ENCODE peak calls at places on chromosomes 3 and 15, in five cellular contexts. W is NCI-H1694 treated with DMSO at 0.1 percent for 48 hours; J is sigmoid colon; C is stimulated activated CD8-positive, alpha-beta memory T cell treated with anti-CD3 and anti-CD28 coated beads, Interleukin-15, amount 100 ng/mL, for 4 hours; H is IMR-90. A is an unnamed sample.

GRCh38 chr3:73680696-73681095 is 56.0 kb upstream of the PDZRN3 start:
- DNase-seq in C (no peak), H (no peak), W (no peak), J (no peak), A (no peak)

GRCh38 chr3:123027292-123028232 is at the start of gene SEMA5B:
- DNase-seq in C (no peak), J (no peak), H (no peak), W (peak; percentile 60), A (no peak)

GRCh38 chr15:27070816-27071215 is 99.8 kb downstream of the GABRG3 start:
- DNase-seq in C (no peak), J (no peak), H (no peak), W (no peak), A (no peak)

GRCh38 chr3:136885357-136886213 is 23.6 kb downstream of the NCK1 start:
- DNase-seq in C (no peak), J (no peak), H (no peak), W (no peak), A (no peak)

GRCh38 chr3:115062412-115062956 is 84.6 kb downstream of the ZBTB20 start:
- DNase-seq in C (no peak), J (no peak), H (peak; percentile 52), W (no peak), A (no peak)

GRCh38 chr15:56602253-56602652 is 131.1 kb downstream of the ZNF280D start:
- DNase-seq in W (no peak), C (no peak), J (no peak), H (no peak), A (no peak)

GRCh38 chr3:24305795-24306467 is 188.7 kb downstream of the THRB start:
- DNase-seq in C (no peak), J (no peak), W (no peak), H (no peak), A (peak; percentile 50)

GRCh38 chr3:27467545-27467944 is 16.6 kb downstream of the SLC4A7 start:
- DNase-seq in W (peak; percentile 32), H (peak; percentile 61), C (no peak), J (no peak), A (peak; percentile 17)

GRCh38 chr3:12328132-12328915 is 39.5 kb downstream of the PPARG start:
- DNase-seq in W (no peak), J (no peak), H (no peak), C (no peak), A (no peak)

GRCh38 chr3:63228087-63228486 is 50.0 kb upstream of the SYNPR start:
- DNase-seq in J (no peak), W (no peak), H (no peak), C (no peak), A (no peak)

GRCh38 chr3:164306042-164306441 is 772.3 kb downstream of the SI start:
- DNase-seq in C (no peak), W (no peak), J (no peak), H (no peak), A (no peak)

GRCh38 chr15:64600794-64601193 is 140.4 kb downstream of the ZNF609 start:
- DNase-seq in C (no peak), J (no peak), W (no peak), H (no peak), A (no peak)

GRCh38 chr3:50573566-50574279 is 4.4 kb downstream of the HEMK1 start:
- DNase-seq in W (no peak), H (no peak), C (peak; percentile 79), J (no peak), A (no peak)

GRCh38 chr3:57004154-57004730 is 56.2 kb upstream of the SPATA12 start:
- DNase-seq in H (no peak), W (no peak), C (no peak), J (no peak), A (no peak)

GRCh38 chr3:180679178-180680096 is at the start of gene CCDC39:
- DNase-seq in C (peak; percentile 34), H (peak; percentile 49), W (peak; percentile 38), J (peak; percentile 64), A (peak; percentile 75)

GRCh38 chr3:87436781-87437543 is 160.6 kb upstream of the POU1F1 start:
- DNase-seq in J (no peak), C (no peak), H (no peak), W (no peak), A (no peak)

GRCh38 chr3:153552887-153553604 is 391.0 kb downstream of the RAP2B start:
- DNase-seq in H (no peak), J (no peak), W (no peak), C (no peak), A (no peak)

GRCh38 chr15:37695719-37696118 is 238.7 kb upstream of the TMCO5A start:
- DNase-seq in J (no peak), H (peak; percentile 35), W (no peak), C (no peak), A (no peak)

GRCh38 chr3:182364723-182365650 is 428.3 kb upstream of the ATP11B start:
- DNase-seq in H (no peak), J (peak; percentile 69), C (no peak), W (no peak), A (peak; percentile 91)

GRCh38 chr3:135229018-135229495 is 434.0 kb downstream of the EPHB1 start:
- DNase-seq in C (no peak), H (no peak), J (no peak), W (peak; percentile 66), A (no peak)

GRCh38 chr3:13171704-13172643 is 98.7 kb upstream of the IQSEC1 start:
- DNase-seq in H (no peak), C (no peak), W (no peak), J (peak; percentile 53), A (no peak)

GRCh38 chr3:17894434-17895060 is 152.1 kb upstream of the TBC1D5 start:
- DNase-seq in H (peak; percentile 45), J (no peak), W (no peak), C (peak; percentile 5), A (no peak)

GRCh38 chr3:35665390-35666055 is 26.2 kb downstream of the ARPP21 start:
- DNase-seq in J (no peak), C (no peak), W (no peak), H (peak; percentile 1), A (no peak)

GRCh38 chr3:13193320-13194284 is 120.4 kb upstream of the IQSEC1 start:
- DNase-seq in C (no peak), J (peak; percentile 59), H (no peak), W (no peak), A (no peak)

GRCh38 chr3:139204756-139205155 is 139.1 kb upstream of the MRPS22 start:
- DNase-seq in W (no peak), C (no peak), H (peak; percentile 50), J (no peak), A (no peak)

GRCh38 chr15:98154863-98155262 is 194.4 kb downstream of the ARRDC4 start:
- DNase-seq in W (no peak), C (no peak), J (no peak), H (peak; percentile 0), A (peak; percentile 13)

GRCh38 chr15:79007066-79007465 is 62.2 kb upstream of the CTSH start:
- DNase-seq in W (no peak), C (no peak), H (peak; percentile 50), J (no peak), A (peak; percentile 36)

GRCh38 chr3:197371521-197372075 is 73.2 kb upstream of the DLG1 start:
- DNase-seq in J (no peak), C (no peak), W (peak; percentile 48), H (no peak), A (no peak)

GRCh38 chr15:28992340-28992864 is 106.6 kb downstream of the APBA2 start:
- DNase-seq in J (no peak), W (no peak), H (no peak), C (no peak), A (no peak)

GRCh38 chr3:68057637-68058320 is 403.4 kb upstream of the SUCLG2 start:
- DNase-seq in C (peak; percentile 58), H (no peak), W (no peak), J (no peak), A (no peak)

GRCh38 chr15:44207643-44208042 is 12.6 kb upstream of the FRMD5 start:
- DNase-seq in J (no peak), H (peak; percentile 84), C (no peak), W (no peak), A (peak; percentile 34)

GRCh38 chr3:71010731-71011455 is 572.6 kb downstream of the FOXP1 start:
- DNase-seq in C (peak; percentile 52), H (peak; percentile 31), W (no peak), J (no peak), A (no peak)

GRCh38 chr3:144683065-144683464 is 711.4 kb downstream of the DIPK2A start:
- DNase-seq in C (no peak), H (no peak), J (no peak), W (no peak), A (no peak)

GRCh38 chr3:41508063-41508696 is 308.9 kb downstream of the CTNNB1 start:
- DNase-seq in H (no peak), W (no peak), J (no peak), C (no peak), A (peak; percentile 73)

GRCh38 chr15:95394186-95395067 is 936.1 kb upstream of the NR2F2 start:
- DNase-seq in J (no peak), W (no peak), C (no peak), H (peak; percentile 82), A (no peak)

GRCh38 chr3:119469378-119470189 is 821 bp downstream of the POGLUT1 start:
- DNase-seq in J (no peak), H (peak; percentile 47), W (no peak), C (no peak), A (no peak)

GRCh38 chr3:159416854-159417253 is 571.8 kb upstream of the IL12A start:
- DNase-seq in W (no peak), H (peak; percentile 45), C (no peak), J (no peak), A (peak; percentile 41)

GRCh38 chr15:48940508-48940907 is 23.2 kb downstream of the SHC4 start:
- DNase-seq in C (no peak), J (no peak), W (no peak), H (peak; percentile 100), A (peak; percentile 54)

GRCh38 chr3:124529826-124530571 is 200.3 kb upstream of the UMPS start:
- DNase-seq in H (no peak), C (no peak), W (no peak), J (no peak), A (no peak)

A was measured in H4.